ENCODE peak calls at places on chromosomes 1 and 21, in seven cellular contexts. One of them, this sample, is unnamed.

GRCh38 chr1:179129702-179130473 is 48.0 kb downstream of the TOR3A start:
- DNase-seq in uterus: no peak
- DNase-seq in neural crest cell: no peak
- DNase-seq in astrocyte: no peak
- DNase-seq in retinal pigment epithelial cell: no peak
- DNase-seq in IMR-90: peak
- DNase-seq in CD4-positive, alpha-beta T cell: no peak
- DNase-seq in this sample: no peak

GRCh38 chr1:226401407-226402303 is 6.2 kb downstream of the PARP1 start:
- DNase-seq in uterus: no peak
- DNase-seq in neural crest cell: no peak
- DNase-seq in astrocyte: no peak
- DNase-seq in retinal pigment epithelial cell: no peak
- DNase-seq in IMR-90: no peak
- DNase-seq in CD4-positive, alpha-beta T cell: no peak
- DNase-seq in this sample: no peak

GRCh38 chr1:28965271-28965870 is 51.0 kb downstream of the EPB41 start:
- DNase-seq in uterus: no peak
- DNase-seq in neural crest cell: no peak
- DNase-seq in astrocyte: no peak
- DNase-seq in retinal pigment epithelial cell: no peak
- DNase-seq in IMR-90: no peak
- DNase-seq in CD4-positive, alpha-beta T cell: no peak
- DNase-seq in this sample: no peak

GRCh38 chr1:165290143-165290542 is 66.4 kb downstream of the LMX1A start:
- DNase-seq in uterus: no peak
- DNase-seq in neural crest cell: no peak
- DNase-seq in astrocyte: no peak
- DNase-seq in retinal pigment epithelial cell: peak
- DNase-seq in IMR-90: no peak
- DNase-seq in CD4-positive, alpha-beta T cell: no peak
- DNase-seq in this sample: no peak

GRCh38 chr1:31715097-31715872 is 11.5 kb upstream of the COL16A1 start:
- DNase-seq in uterus: peak
- DNase-seq in neural crest cell: peak
- DNase-seq in astrocyte: peak
- DNase-seq in retinal pigment epithelial cell: peak
- DNase-seq in IMR-90: peak
- DNase-seq in CD4-positive, alpha-beta T cell: no peak
- DNase-seq in this sample: peak

GRCh38 chr1:180881806-180882509 is 30.7 kb upstream of the KIAA1614 start:
- DNase-seq in uterus: no peak
- DNase-seq in neural crest cell: no peak
- DNase-seq in astrocyte: peak
- DNase-seq in retinal pigment epithelial cell: peak
- DNase-seq in IMR-90: peak
- DNase-seq in CD4-positive, alpha-beta T cell: no peak
- DNase-seq in this sample: no peak

GRCh38 chr21:25330266-25330665 is 277.0 kb downstream of the MRPL39 start:
- DNase-seq in uterus: no peak
- DNase-seq in neural crest cell: no peak
- DNase-seq in astrocyte: no peak
- DNase-seq in retinal pigment epithelial cell: peak
- DNase-seq in IMR-90: peak
- DNase-seq in CD4-positive, alpha-beta T cell: no peak
- DNase-seq in this sample: no peak

GRCh38 chr1:7478797-7479499 is 292.1 kb upstream of the VAMP3 start:
- DNase-seq in uterus: peak
- DNase-seq in neural crest cell: no peak
- DNase-seq in astrocyte: peak
- DNase-seq in retinal pigment epithelial cell: peak
- DNase-seq in IMR-90: peak
- DNase-seq in CD4-positive, alpha-beta T cell: no peak
- DNase-seq in this sample: no peak

GRCh38 chr1:59985901-59986735 is 59.5 kb upstream of the CYP2J2 start:
- DNase-seq in uterus: no peak
- DNase-seq in neural crest cell: no peak
- DNase-seq in astrocyte: peak
- DNase-seq in retinal pigment epithelial cell: peak
- DNase-seq in IMR-90: no peak
- DNase-seq in CD4-positive, alpha-beta T cell: no peak
- DNase-seq in this sample: no peak

GRCh38 chr1:22131875-22132486 is 10.9 kb downstream of the WNT4 start:
- DNase-seq in uterus: no peak
- DNase-seq in neural crest cell: peak
- DNase-seq in astrocyte: no peak
- DNase-seq in retinal pigment epithelial cell: no peak
- DNase-seq in IMR-90: no peak
- DNase-seq in CD4-positive, alpha-beta T cell: peak
- DNase-seq in this sample: peak

GRCh38 chr1:24415910-24416665 is 486 bp downstream of the NIPAL3 start:
- DNase-seq in uterus: no peak
- DNase-seq in neural crest cell: no peak
- DNase-seq in astrocyte: peak
- DNase-seq in retinal pigment epithelial cell: no peak
- DNase-seq in IMR-90: peak
- DNase-seq in CD4-positive, alpha-beta T cell: no peak
- DNase-seq in this sample: no peak

GRCh38 chr1:221392453-221392852 is 349.4 kb downstream of the DUSP10 start:
- DNase-seq in uterus: no peak
- DNase-seq in neural crest cell: no peak
- DNase-seq in astrocyte: peak
- DNase-seq in retinal pigment epithelial cell: peak
- DNase-seq in IMR-90: peak
- DNase-seq in CD4-positive, alpha-beta T cell: no peak
- DNase-seq in this sample: no peak

GRCh38 chr1:9715536-9716226 is 64.2 kb downstream of the PIK3CD start:
- DNase-seq in uterus: no peak
- DNase-seq in neural crest cell: no peak
- DNase-seq in astrocyte: no peak
- DNase-seq in retinal pigment epithelial cell: no peak
- DNase-seq in IMR-90: no peak
- DNase-seq in CD4-positive, alpha-beta T cell: peak
- DNase-seq in this sample: no peak

GRCh38 chr21:44999972-45000636 is 60.3 kb downstream of the SLX9 start:
- DNase-seq in uterus: peak
- DNase-seq in neural crest cell: no peak
- DNase-seq in astrocyte: no peak
- DNase-seq in retinal pigment epithelial cell: no peak
- DNase-seq in IMR-90: no peak
- DNase-seq in CD4-positive, alpha-beta T cell: no peak
- DNase-seq in this sample: peak

GRCh38 chr1:37621326-37621870 is 13.3 kb downstream of the RSPO1 start:
- DNase-seq in uterus: peak
- DNase-seq in neural crest cell: no peak
- DNase-seq in astrocyte: no peak
- DNase-seq in retinal pigment epithelial cell: no peak
- DNase-seq in IMR-90: no peak
- DNase-seq in CD4-positive, alpha-beta T cell: no peak
- DNase-seq in this sample: no peak

DNA sequence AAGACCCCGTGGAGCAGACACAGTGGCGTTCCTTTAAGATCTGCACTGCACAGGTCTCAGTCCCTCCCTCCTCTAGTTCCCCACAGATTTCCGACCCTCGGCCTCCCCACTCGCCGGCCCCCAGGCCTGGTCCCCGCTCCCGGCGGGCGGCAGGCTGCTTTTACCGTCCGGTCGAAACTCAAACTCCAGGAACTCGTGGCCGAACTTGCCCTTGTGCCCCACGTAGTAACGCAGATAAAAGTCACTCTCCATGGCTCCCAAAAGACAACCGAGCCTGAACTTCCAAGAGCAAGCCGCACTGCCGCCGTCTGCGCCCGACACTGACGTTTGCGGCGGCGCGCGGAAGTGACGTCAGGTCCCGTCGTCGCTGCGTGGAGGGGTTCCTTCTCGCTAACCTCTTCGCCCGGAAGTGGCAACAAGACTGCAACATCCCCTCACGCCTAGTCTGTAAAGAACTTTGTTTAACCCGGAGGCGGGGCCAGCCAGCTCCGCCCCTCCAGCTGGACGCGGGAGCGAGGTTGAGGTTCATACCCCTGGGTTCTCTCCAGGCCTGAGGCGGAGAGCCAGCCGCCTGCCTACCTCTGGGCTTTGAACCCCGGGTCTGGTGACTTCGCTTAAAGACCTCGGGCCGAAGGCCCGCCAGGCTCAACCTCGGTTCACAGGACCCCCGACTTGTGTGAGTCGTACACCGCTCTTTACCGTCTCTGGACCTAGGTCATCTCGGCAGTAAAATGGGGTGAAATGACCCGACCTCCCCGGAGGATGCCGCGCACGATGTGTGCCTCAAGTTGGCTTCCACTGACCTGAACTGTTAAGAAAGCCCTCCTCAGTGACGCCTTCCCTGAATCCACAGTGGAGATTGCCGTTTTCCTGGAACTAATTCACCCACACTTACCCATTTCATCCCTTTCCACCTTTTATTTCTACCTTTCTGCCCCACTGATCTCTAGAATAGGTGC is at the start of gene MAGOH:
- DNase-seq in uterus: peak
- DNase-seq in neural crest cell: peak
- DNase-seq in astrocyte: peak
- DNase-seq in retinal pigment epithelial cell: peak
- DNase-seq in IMR-90: peak
- DNase-seq in CD4-positive, alpha-beta T cell: peak
- DNase-seq in this sample: peak
- TF ChIP-seq CTCF in uterus: no peak
- TF ChIP-seq CTCF in neural crest cell: no peak
- TF ChIP-seq CTCF in astrocyte: no peak
- TF ChIP-seq CTCF in retinal pigment epithelial cell: no peak
- TF ChIP-seq CTCF in IMR-90: no peak
- TF ChIP-seq CTCF in CD4-positive, alpha-beta T cell: no peak
- TF ChIP-seq CTCF in this sample: no peak

GRCh38 chr1:114431026-114431425 is 80.0 kb downstream of the TRIM33 start:
- DNase-seq in uterus: no peak
- DNase-seq in neural crest cell: no peak
- DNase-seq in astrocyte: no peak
- DNase-seq in retinal pigment epithelial cell: no peak
- DNase-seq in IMR-90: no peak
- DNase-seq in CD4-positive, alpha-beta T cell: no peak
- DNase-seq in this sample: no peak

GRCh38 chr1:114423455-114423854 is 87.5 kb downstream of the TRIM33 start:
- DNase-seq in uterus: no peak
- DNase-seq in neural crest cell: no peak
- DNase-seq in astrocyte: no peak
- DNase-seq in retinal pigment epithelial cell: no peak
- DNase-seq in IMR-90: no peak
- DNase-seq in CD4-positive, alpha-beta T cell: no peak
- DNase-seq in this sample: no peak

GRCh38 chr1:114427612-114428011 is 83.4 kb downstream of the TRIM33 start:
- DNase-seq in uterus: no peak
- DNase-seq in neural crest cell: no peak
- DNase-seq in astrocyte: no peak
- DNase-seq in retinal pigment epithelial cell: no peak
- DNase-seq in IMR-90: no peak
- DNase-seq in CD4-positive, alpha-beta T cell: no peak
- DNase-seq in this sample: no peak

GRCh38 chr1:114428083-114428754 is 82.8 kb downstream of the TRIM33 start:
- DNase-seq in uterus: no peak
- DNase-seq in neural crest cell: no peak
- DNase-seq in astrocyte: no peak
- DNase-seq in retinal pigment epithelial cell: no peak
- DNase-seq in IMR-90: peak
- DNase-seq in CD4-positive, alpha-beta T cell: no peak
- DNase-seq in this sample: no peak
- TF ChIP-seq CTCF in uterus: peak
- TF ChIP-seq CTCF in neural crest cell: peak
- TF ChIP-seq CTCF in astrocyte: peak
- TF ChIP-seq CTCF in retinal pigment epithelial cell: peak
- TF ChIP-seq CTCF in IMR-90: peak
- TF ChIP-seq CTCF in CD4-positive, alpha-beta T cell: peak
- TF ChIP-seq CTCF in this sample: peak

GRCh38 chr1:85582687-85583354 is 2.3 kb downstream of the CCN1 start:
- DNase-seq in uterus: peak
- DNase-seq in neural crest cell: no peak
- DNase-seq in astrocyte: no peak
- DNase-seq in retinal pigment epithelial cell: no peak
- DNase-seq in IMR-90: peak
- DNase-seq in CD4-positive, alpha-beta T cell: no peak
- DNase-seq in this sample: no peak

GRCh38 chr1:85579619-85580018 is 942 bp upstream of the CCN1 start:
- DNase-seq in uterus: peak
- DNase-seq in neural crest cell: no peak
- DNase-seq in astrocyte: peak
- DNase-seq in retinal pigment epithelial cell: no peak
- DNase-seq in IMR-90: peak
- DNase-seq in CD4-positive, alpha-beta T cell: no peak
- DNase-seq in this sample: no peak

GRCh38 chr1:85581802-85582686 is 1.5 kb downstream of the CCN1 start:
- DNase-seq in uterus: peak
- DNase-seq in neural crest cell: peak
- DNase-seq in astrocyte: peak
- DNase-seq in retinal pigment epithelial cell: no peak
- DNase-seq in IMR-90: peak
- DNase-seq in CD4-positive, alpha-beta T cell: no peak
- DNase-seq in this sample: peak

GRCh38 chr1:85580046-85580411 is 532 bp upstream of the CCN1 start:
- DNase-seq in uterus: no peak
- DNase-seq in neural crest cell: peak
- DNase-seq in astrocyte: peak
- DNase-seq in retinal pigment epithelial cell: no peak
- DNase-seq in IMR-90: peak
- DNase-seq in CD4-positive, alpha-beta T cell: no peak
- DNase-seq in this sample: no peak

GRCh38 chr1:85581138-85581801 is 709 bp downstream of the CCN1 start:
- DNase-seq in uterus: peak
- DNase-seq in neural crest cell: peak
- DNase-seq in astrocyte: peak
- DNase-seq in retinal pigment epithelial cell: no peak
- DNase-seq in IMR-90: peak
- DNase-seq in CD4-positive, alpha-beta T cell: no peak
- DNase-seq in this sample: peak
- TF ChIP-seq CTCF in uterus: peak
- TF ChIP-seq CTCF in neural crest cell: peak
- TF ChIP-seq CTCF in astrocyte: peak
- TF ChIP-seq CTCF in retinal pigment epithelial cell: peak
- TF ChIP-seq CTCF in IMR-90: peak
- TF ChIP-seq CTCF in CD4-positive, alpha-beta T cell: no peak
- TF ChIP-seq CTCF in this sample: peak

DNA sequence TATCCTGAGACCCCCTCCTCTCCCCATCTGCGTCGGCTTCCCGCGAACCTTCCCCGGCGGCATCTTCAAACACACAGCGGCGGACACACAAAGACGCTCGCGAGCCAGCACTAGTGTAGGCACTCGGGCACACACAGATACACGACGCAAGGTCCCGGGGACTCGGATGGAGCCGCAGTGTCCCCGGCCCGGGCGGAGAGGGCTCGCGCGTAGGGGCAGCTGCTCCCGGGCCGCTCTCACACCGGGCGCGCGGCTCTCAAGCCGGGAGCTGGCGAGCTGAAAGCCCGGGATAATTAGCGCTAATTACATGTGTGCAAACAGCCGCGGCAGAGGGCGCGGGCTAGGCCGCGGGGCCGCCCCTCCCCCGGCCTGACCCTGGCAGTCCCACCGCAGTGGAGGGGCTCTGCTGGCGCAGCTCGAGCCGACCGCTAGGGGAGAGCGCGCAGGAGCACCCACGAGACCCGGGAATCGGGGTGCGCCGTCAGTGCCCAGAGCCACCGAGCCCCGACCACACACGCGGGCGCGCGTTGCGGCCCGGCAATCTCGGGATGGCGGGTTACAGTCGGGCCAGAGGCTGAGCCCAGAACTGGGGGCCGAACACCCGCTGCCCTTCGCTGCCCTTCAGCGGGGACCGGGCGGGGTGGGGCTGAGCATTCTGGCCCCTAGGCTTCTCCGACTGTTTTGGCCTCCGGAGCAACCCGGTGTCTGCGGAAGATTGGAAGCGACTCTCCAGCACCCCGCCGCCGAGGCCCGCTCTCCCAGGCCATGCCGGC is 271.6 kb downstream of the FOXD2 start:
- DNase-seq in uterus: no peak
- DNase-seq in neural crest cell: peak
- DNase-seq in astrocyte: no peak
- DNase-seq in retinal pigment epithelial cell: no peak
- DNase-seq in IMR-90: no peak
- DNase-seq in CD4-positive, alpha-beta T cell: no peak
- DNase-seq in this sample: peak
- TF ChIP-seq CTCF in uterus: no peak
- TF ChIP-seq CTCF in neural crest cell: peak
- TF ChIP-seq CTCF in astrocyte: no peak
- TF ChIP-seq CTCF in retinal pigment epithelial cell: peak
- TF ChIP-seq CTCF in IMR-90: no peak
- TF ChIP-seq CTCF in CD4-positive, alpha-beta T cell: no peak
- TF ChIP-seq CTCF in this sample: peak

This sample was measured in glutamatergic neuron.